ENCODE peak calls at places on chromosomes 6 and 20, in eight cellular contexts. D is heart left ventricle, Z is testis, S is PC-3, L is right cardiac atrium, R is lower lobe of right lung, O is psoas muscle, T is mammary epithelial cell. M is an unnamed sample. For H3K4me1, the result is how much of the 10 kb centered on the place peaks cover.

GRCh38 chr6:5752282-5752681 is 254.4 kb downstream of the NRN1 start:
- DNase-seq in T (no peak), D (no peak), O (no peak), Z (no peak), R (no peak), L (no peak), S (peak), M (no peak)

GRCh38 chr20:51237278-51237677 is 214.4 kb upstream of the KCNG1 start:
- DNase-seq in D (peak), Z (no peak), S (no peak), R (no peak), O (peak), T (no peak), L (peak), M (peak)

GRCh38 chr6:132887204-132887603 is 72.8 kb downstream of the RPS12 start:
- DNase-seq in Z (no peak), S (no peak), R (no peak), D (no peak), T (peak), O (no peak), L (no peak), M (no peak)

GRCh38 chr6:156131221-156131903 is 645.8 kb upstream of the ARID1B start:
- DNase-seq in S (no peak), T (no peak), D (no peak), R (no peak), Z (peak), O (no peak), L (no peak), M (no peak)

GRCh38 chr6:154590770-154591169 is 80.3 kb upstream of the CNKSR3 start:
- DNase-seq in Z (no peak), L (no peak), O (no peak), T (no peak), S (peak), D (no peak), R (no peak), M (no peak)

GRCh38 chr20:19275038-19275629 is 62.7 kb downstream of the SLC24A3 start:
- DNase-seq in R (no peak), O (no peak), Z (no peak), D (no peak), S (no peak), L (no peak), T (no peak), M (no peak)

GRCh38 chr6:43308101-43308989 is at the start of gene CRIP3:
- DNase-seq in O (no peak), Z (peak), R (peak), D (peak), L (peak), S (peak), T (peak), M (peak)

GRCh38 chr6:9532621-9533557 is 882.0 kb downstream of the TFAP2A start:
- DNase-seq in O (no peak), L (no peak), T (peak), Z (no peak), D (no peak), S (peak), R (no peak), M (no peak)

GRCh38 chr6:37204014-37204751 is 34.2 kb downstream of the PIM1 start:
- DNase-seq in O (no peak), L (no peak), T (peak), R (peak), Z (no peak), D (no peak), S (peak), M (no peak)

GRCh38 chr6:136069119-136069518 is 181.0 kb downstream of the MTFR2 start:
- DNase-seq in T (peak), L (no peak), Z (no peak), D (no peak), R (no peak), O (no peak), S (no peak), M (no peak)

GRCh38 chr6:149864578-149865535 is 698 bp upstream of the LRP11 start:
- DNase-seq in Z (peak), R (no peak), O (no peak), T (peak), L (peak), S (peak), D (no peak), M (peak)

GRCh38 chr6:74574794-74575193 is 631.1 kb downstream of the COL12A1 start:
- DNase-seq in D (no peak), T (no peak), L (no peak), S (peak), Z (no peak), O (no peak), R (no peak), M (no peak)

GRCh38 chr20:4444404-4444803 is 277.3 kb upstream of the PRND start:
- DNase-seq in R (no peak), S (peak), Z (no peak), O (no peak), D (no peak), L (no peak), T (peak), M (no peak)

GRCh38 chr6:11556308-11556707 is 18.8 kb downstream of the TMEM170B start:
- DNase-seq in T (no peak), D (no peak), S (no peak), Z (no peak), R (no peak), O (no peak), L (no peak), M (no peak)

GRCh38 chr6:24251339-24251738 is 106.5 kb downstream of the DCDC2 start:
- DNase-seq in D (no peak), R (no peak), L (no peak), T (no peak), Z (no peak), S (no peak), O (no peak), M (no peak)

GRCh38 chr20:4972506-4973251 is 28.6 kb downstream of the SLC23A2 start:
- DNase-seq in T (no peak), Z (no peak), D (no peak), L (no peak), O (no peak), R (no peak), S (no peak), M (no peak)

GRCh38 chr6:43737272-43738081 is 32.5 kb upstream of the VEGFA start:
- DNase-seq in L (peak), S (no peak), Z (no peak), D (peak), R (no peak), T (peak), O (no peak), M (peak)

GRCh38 chr6:104240865-104241264 is 618.9 kb downstream of the HACE1 start:
- DNase-seq in D (no peak), L (no peak), Z (no peak), R (no peak), S (no peak), T (no peak), O (no peak), M (no peak)

GRCh38 chr20:54103067-54103761 is 32.8 kb upstream of the BCAS1 start:
- DNase-seq in T (no peak), O (peak), R (peak), L (peak), D (peak), Z (peak), S (peak), M (peak)

GRCh38 chr6:119587537-119587936 is 238.0 kb upstream of the MAN1A1 start:
- DNase-seq in Z (no peak), T (peak), S (peak), D (no peak), L (peak), R (no peak), O (no peak), M (no peak)

GRCh38 chr6:169173532-169174268 is 79.9 kb downstream of the THBS2 start:
- DNase-seq in R (no peak), L (no peak), O (no peak), T (peak), D (no peak), S (peak), Z (no peak), M (no peak)

GRCh38 chr6:11013671-11014070 is 30.4 kb downstream of the ELOVL2 start:
- DNase-seq in Z (no peak), R (no peak), D (no peak), S (no peak), O (no peak), L (no peak), T (no peak), M (no peak)

GRCh38 chr6:122609881-122610689 is at the start of gene PKIB:
- DNase-seq in T (peak), S (peak), Z (peak), D (peak), L (peak), R (peak), O (peak), M (peak)

GRCh38 chr20:46458891-46459750 is 52.7 kb upstream of the ELMO2 start:
- DNase-seq in R (peak), S (no peak), L (peak), T (peak), Z (peak), O (peak), D (peak), M (peak)

GRCh38 chr6:129490551-129491245 is 219.3 kb downstream of the ARHGAP18 start:
- DNase-seq in O (no peak), R (no peak), T (peak), S (peak), D (no peak), L (no peak), Z (no peak), M (peak)

GRCh38 chr20:46311039-46311650 is 2.8 kb upstream of the CDH22 start:
- DNase-seq in O (no peak), D (no peak), T (peak), Z (no peak), S (peak), L (no peak), R (no peak), M (no peak)

GRCh38 chr6:115766745-115767462 is 293.8 kb downstream of the FRK start:
- DNase-seq in Z (no peak), R (no peak), O (no peak), T (no peak), D (no peak), S (no peak), L (no peak), M (no peak)

GRCh38 chr6:113920663-113921267 is 50.2 kb downstream of the HDAC2 start:
- DNase-seq in Z (no peak), L (no peak), S (no peak), R (no peak), T (no peak), O (no peak), D (no peak), M (no peak)

GRCh38 chr6:170160031-170160627 is 130.7 kb downstream of the DLL1 start:
- DNase-seq in R (peak), O (no peak), D (no peak), L (peak), T (no peak), S (no peak), Z (no peak), M (no peak)

GRCh38 chr20:50663095-50663821 is 28.1 kb downstream of the RIPOR3 start:
- DNase-seq in T (peak), S (peak), L (no peak), D (peak), Z (peak), R (no peak), O (no peak), M (no peak)

GRCh38 chr6:49541210-49541724 is 9.2 kb upstream of the C6orf141 start:
- DNase-seq in Z (no peak), R (no peak), D (no peak), S (peak), O (no peak), T (peak), L (no peak), M (no peak)

GRCh38 chr20:34105978-34106675 is 5.9 kb downstream of the EIF2S2 start:
- DNase-seq in D (no peak), T (no peak), L (no peak), R (no peak), O (no peak), S (no peak), Z (no peak), M (no peak)

GRCh38 chr20:443223-443793 is 19.0 kb downstream of the TBC1D20 start:
- DNase-seq in T (no peak), Z (no peak), O (no peak), R (no peak), S (no peak), D (no peak), L (no peak), M (no peak)

GRCh38 chr6:54876871-54877270 is 30.3 kb downstream of the FAM83B start:
- DNase-seq in D (no peak), O (no peak), L (no peak), S (no peak), T (no peak), R (no peak), Z (no peak), M (no peak)

GRCh38 chr6:135851442-135852271 is at the start of gene PDE7B:
- DNase-seq in S (peak), R (peak), D (peak), T (peak), L (peak), Z (peak), O (peak), M (peak)

GRCh38 chr6:129889580-129889979 is 28.5 kb upstream of the TMEM244 start:
- DNase-seq in D (no peak), Z (no peak), L (no peak), S (peak), T (peak), O (no peak), R (no peak), M (no peak)

GRCh38 chr20:9977629-9978028 is 57.2 kb upstream of the ANKEF1 start:
- DNase-seq in S (no peak), T (peak), D (no peak), Z (no peak), O (no peak), L (no peak), R (no peak), M (no peak)

GRCh38 chr6:35493307-35493983 is 3.4 kb downstream of the TEAD3 start:
- DNase-seq in O (no peak), S (no peak), T (no peak), Z (no peak), L (peak), D (no peak), R (no peak), M (no peak)
- H3K4me3 ChIP-seq in O (no peak), S (no peak), T (no peak), Z (no peak), L (no peak), D (no peak), R (no peak), M (no peak)

DNA sequence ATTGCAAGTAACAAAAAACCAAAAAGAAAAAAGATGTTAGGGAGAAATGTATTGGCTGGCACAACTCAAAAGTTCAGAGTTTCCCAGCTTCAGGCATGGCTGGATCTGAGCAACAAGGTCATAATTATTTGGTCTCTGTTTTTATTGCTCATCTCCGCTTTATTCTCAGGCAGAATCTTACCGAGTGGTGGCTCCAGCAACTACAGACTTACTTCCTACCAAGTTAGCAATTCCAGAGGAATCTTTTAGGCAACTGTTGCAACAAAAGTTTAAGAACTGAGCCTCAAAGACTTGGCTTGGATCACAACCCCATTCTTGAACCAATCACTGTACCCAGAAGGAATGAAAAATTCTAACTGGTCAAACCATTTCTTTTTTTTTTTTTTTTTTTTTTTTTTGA is 35.5 kb upstream of the NCOA3 start:
- DNase-seq in O (no peak), T (no peak), L (no peak), Z (no peak), D (no peak), R (no peak), S (no peak), M (no peak)
- H3K4me1 ChIP-seq in O (under half), T (under half), L (under half), Z (under half), D (under half), R (under half), S (under half), M (under half)

DNA sequence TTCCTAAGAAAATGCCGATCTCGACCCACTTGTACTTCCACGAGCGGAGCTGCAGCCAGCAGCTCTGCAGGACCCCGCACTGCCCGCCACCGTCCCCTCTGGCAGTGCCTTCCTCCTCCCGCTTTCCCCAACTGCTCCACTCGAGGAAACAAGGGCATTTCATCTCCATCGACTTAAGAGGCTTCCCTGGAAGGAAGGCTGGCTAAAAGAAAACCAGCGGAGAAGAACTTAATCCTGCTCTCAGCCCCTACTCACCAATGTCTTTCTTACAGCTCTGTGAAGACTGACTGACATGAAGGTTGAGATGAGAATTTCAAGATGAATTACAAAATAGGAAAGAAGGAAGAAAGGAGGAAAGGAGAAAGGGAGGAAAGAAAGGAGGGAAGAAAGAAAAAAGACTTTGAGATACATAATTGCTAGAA is 15.6 kb downstream of the FOXC1 start:
- DNase-seq in Z (no peak), T (no peak), R (no peak), O (no peak), L (no peak), D (no peak), S (no peak), M (no peak)
- H3K4me3 ChIP-seq in Z (peak), T (peak), R (peak), O (peak), L (peak), D (peak), S (no peak), M (peak)

GRCh38 chr6:167840526-167841179 is 13.9 kb downstream of the AFDN start:
- DNase-seq in O (no peak), T (no peak), D (no peak), S (no peak), R (no peak), Z (no peak), L (peak), M (no peak)
- H3K4me1 ChIP-seq in O (under half), T (under half), D (under half), S (under half), R (half or more), Z (under half), L (under half), M (half or more)

DNA sequence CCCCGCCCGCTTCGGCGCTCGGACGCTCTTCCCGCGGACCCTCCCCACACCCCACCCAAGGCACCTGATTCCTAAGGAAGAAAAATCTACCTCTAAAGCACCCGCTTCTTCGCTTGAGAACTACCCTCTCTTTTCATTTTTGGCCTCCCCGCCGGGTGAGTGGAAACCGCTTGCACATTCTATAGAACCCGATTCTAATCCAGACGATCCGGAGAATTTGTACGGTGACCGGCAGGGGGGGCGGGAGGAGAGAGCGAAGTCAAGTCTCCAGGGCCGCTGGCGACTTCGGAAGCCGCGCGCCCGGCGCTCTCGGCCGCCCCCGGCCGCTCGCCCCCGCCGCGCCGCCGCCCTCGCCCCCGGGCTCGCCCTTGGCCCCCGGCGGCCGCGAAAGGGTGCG is at the start of gene RBM24:
- DNase-seq in L (peak), R (peak), S (peak), O (peak), D (peak), T (peak), Z (peak), M (peak)
- H3K4me3 ChIP-seq in L (peak), R (peak), S (peak), O (peak), D (peak), T (peak), Z (peak), M (peak)

M was measured in heart right ventricle.